ENCODE peak calls at places on chromosomes 5 and 9, in six cellular contexts. G is breast epithelium, B is thoracic aorta, N is A673, P is tibial artery, W is transverse colon. Y is an unnamed sample.
A peak's percentile ranks its signal among the peaks of the same experiment; 100 is the strongest.

GRCh38 chr9:137087409-137087925 is 682 bp downstream of the MAN1B1 start:
- DNase-seq in P (no peak), B (no peak), N (no peak), G (no peak), W (no peak), Y (no peak)

GRCh38 chr5:57805732-57806131 is 323.1 kb upstream of the ACTBL2 start:
- DNase-seq in P (no peak), N (no peak), W (no peak), B (no peak), G (no peak), Y (no peak)

GRCh38 chr9:125609744-125610143 is 97.3 kb downstream of the MAPKAP1 start:
- DNase-seq in P (no peak), W (no peak), B (no peak), N (no peak), G (no peak), Y (no peak)

GRCh38 chr9:109779711-109780452 is at the start of gene PALM2AKAP2:
- DNase-seq in N (peak; percentile 65), P (peak; percentile 68), G (no peak), B (no peak), W (peak; percentile 41), Y (no peak)

GRCh38 chr5:143716856-143717255 is 95.1 kb upstream of the HMHB1 start:
- DNase-seq in G (no peak), B (no peak), N (no peak), P (no peak), W (no peak), Y (no peak)

GRCh38 chr9:120505186-120505585 is 74.8 kb downstream of the CDK5RAP2 start:
- DNase-seq in W (no peak), N (no peak), B (no peak), G (no peak), P (no peak), Y (no peak)

GRCh38 chr5:169121631-169122420 is 179.1 kb downstream of the SLIT3 start:
- DNase-seq in B (no peak), G (no peak), P (no peak), W (no peak), N (no peak), Y (no peak)

GRCh38 chr5:36054646-36055045 is 12.0 kb downstream of the UGT3A2 start:
- DNase-seq in P (no peak), B (no peak), N (no peak), W (no peak), G (no peak), Y (no peak)

GRCh38 chr5:170269579-170269978 is 28.0 kb downstream of the LCP2 start:
- DNase-seq in P (peak; percentile 41), G (no peak), W (no peak), B (no peak), N (no peak), Y (no peak)

GRCh38 chr5:107522456-107522855 is 148.3 kb downstream of the EFNA5 start:
- DNase-seq in P (no peak), W (no peak), B (no peak), N (no peak), G (no peak), Y (no peak)

GRCh38 chr9:18604971-18605370 is 131.0 kb downstream of the ADAMTSL1 start:
- DNase-seq in B (no peak), G (no peak), P (no peak), N (no peak), W (no peak), Y (no peak)

GRCh38 chr5:150073677-150074076 is 12.7 kb downstream of the CSF1R start:
- DNase-seq in P (peak; percentile 2), B (no peak), N (no peak), W (no peak), G (no peak), Y (peak; percentile 23)

GRCh38 chr5:170752257-170753215 is 31.0 kb upstream of the GABRP start:
- DNase-seq in P (no peak), N (no peak), G (no peak), B (no peak), W (peak; percentile 15), Y (no peak)

GRCh38 chr9:130186839-130187522 is 14.8 kb downstream of the NCS1 start:
- DNase-seq in P (peak; percentile 75), N (no peak), B (no peak), W (peak; percentile 80), G (no peak), Y (no peak)

GRCh38 chr5:135355182-135355581 is 43.8 kb downstream of the MACROH2A1 start:
- DNase-seq in W (no peak), N (no peak), P (no peak), G (no peak), B (no peak), Y (no peak)

GRCh38 chr5:168592014-168592368 is 12.8 kb upstream of the PANK3 start:
- DNase-seq in G (peak; percentile 88), W (peak; percentile 39), B (no peak), P (no peak), N (no peak), Y (no peak)

GRCh38 chr5:30890377-30890776 is 303.1 kb upstream of the CDH6 start:
- DNase-seq in B (no peak), G (no peak), W (no peak), P (no peak), N (no peak), Y (no peak)

GRCh38 chr9:2359821-2360220 is 261.8 kb upstream of the VLDLR start:
- DNase-seq in P (no peak), G (no peak), B (no peak), N (no peak), W (no peak), Y (no peak)

GRCh38 chr9:138101444-138102234 is 224.1 kb downstream of the CACNA1B start:
- DNase-seq in P (no peak), B (no peak), N (no peak), W (no peak), G (no peak), Y (no peak)

GRCh38 chr5:78497573-78498533 is 137.4 kb downstream of the SCAMP1 start:
- DNase-seq in G (no peak), B (no peak), P (no peak), N (no peak), W (no peak), Y (peak; percentile 42)

GRCh38 chr5:168401880-168402279 is 84.4 kb upstream of the RARS1 start:
- DNase-seq in N (no peak), W (no peak), B (no peak), G (no peak), P (no peak), Y (no peak)

GRCh38 chr5:102223542-102224444 is 72.3 kb downstream of the SLCO4C1 start:
- DNase-seq in N (peak; percentile 63), P (no peak), W (no peak), G (no peak), B (no peak), Y (no peak)

GRCh38 chr5:129118826-129119225 is 24.3 kb downstream of the ISOC1 start:
- DNase-seq in N (no peak), G (no peak), P (no peak), W (no peak), B (no peak), Y (no peak)

GRCh38 chr9:130368631-130369103 is 76.1 kb upstream of the ASS1 start:
- DNase-seq in W (no peak), B (no peak), N (peak; percentile 29), G (no peak), P (no peak), Y (no peak)

GRCh38 chr5:115349001-115349817 is 52.8 kb upstream of the CCDC112 start:
- DNase-seq in W (peak; percentile 42), G (no peak), P (peak; percentile 37), B (no peak), N (peak; percentile 27), Y (no peak)

GRCh38 chr5:28666075-28666474 is 1627.7 kb upstream of the CDH9 start:
- DNase-seq in W (no peak), B (no peak), P (no peak), N (no peak), G (no peak), Y (no peak)
- H3K4me1 ChIP-seq in W (no peaks in the 10 kb centered on the region), B (no peaks in the 10 kb centered on the region), P (no peaks in the 10 kb centered on the region), N (no peaks in the 10 kb centered on the region), G (no peaks in the 10 kb centered on the region), Y (no peaks in the 10 kb centered on the region)

GRCh38 chr5:114223866-114224265 is 138.0 kb upstream of the KCNN2 start:
- DNase-seq in P (no peak), N (peak; percentile 28), G (no peak), W (no peak), B (no peak), Y (no peak)
- TF ChIP-seq CTCF in P (no peak), N (peak; percentile 52), G (no peak), W (no peak), B (no peak), Y (peak; percentile 41)

GRCh38 chr5:109714592-109714991 is 24.9 kb downstream of the MAN2A1 start:
- DNase-seq in G (no peak), B (no peak), N (no peak), P (no peak), W (no peak), Y (no peak)

GRCh38 chr5:109719978-109720377 is 30.3 kb downstream of the MAN2A1 start:
- DNase-seq in B (no peak), G (no peak), N (no peak), P (no peak), W (no peak), Y (no peak)

GRCh38 chr5:109721741-109722140 is 32.0 kb downstream of the MAN2A1 start:
- DNase-seq in W (no peak), N (no peak), P (no peak), B (no peak), G (no peak), Y (no peak)

GRCh38 chr5:109718632-109719031 is 28.9 kb downstream of the MAN2A1 start:
- DNase-seq in W (no peak), G (no peak), N (no peak), B (no peak), P (no peak), Y (no peak)

GRCh38 chr5:109718216-109718615 is 28.5 kb downstream of the MAN2A1 start:
- DNase-seq in B (no peak), P (no peak), G (no peak), W (no peak), N (no peak), Y (no peak)
- H3K36me3 ChIP-seq in B (peaks cover 4% of the 10 kb centered on the region), P (no peaks in the 10 kb centered on the region), G (no peaks in the 10 kb centered on the region), W (no peaks in the 10 kb centered on the region), N (peaks cover 65% of the 10 kb centered on the region), Y (no peaks in the 10 kb centered on the region)

GRCh38 chr5:76785493-76785892 is 33.3 kb upstream of the F2RL1 start:
- DNase-seq in N (no peak), B (no peak), G (no peak), W (peak; percentile 54), P (no peak), Y (no peak)
- H3K4me1 ChIP-seq in N (peaks cover under 1% of the 10 kb centered on the region), B (peaks cover 31% of the 10 kb centered on the region), G (no peaks in the 10 kb centered on the region), W (peaks cover 8% of the 10 kb centered on the region), P (no peaks in the 10 kb centered on the region), Y (no peaks in the 10 kb centered on the region)

DNA sequence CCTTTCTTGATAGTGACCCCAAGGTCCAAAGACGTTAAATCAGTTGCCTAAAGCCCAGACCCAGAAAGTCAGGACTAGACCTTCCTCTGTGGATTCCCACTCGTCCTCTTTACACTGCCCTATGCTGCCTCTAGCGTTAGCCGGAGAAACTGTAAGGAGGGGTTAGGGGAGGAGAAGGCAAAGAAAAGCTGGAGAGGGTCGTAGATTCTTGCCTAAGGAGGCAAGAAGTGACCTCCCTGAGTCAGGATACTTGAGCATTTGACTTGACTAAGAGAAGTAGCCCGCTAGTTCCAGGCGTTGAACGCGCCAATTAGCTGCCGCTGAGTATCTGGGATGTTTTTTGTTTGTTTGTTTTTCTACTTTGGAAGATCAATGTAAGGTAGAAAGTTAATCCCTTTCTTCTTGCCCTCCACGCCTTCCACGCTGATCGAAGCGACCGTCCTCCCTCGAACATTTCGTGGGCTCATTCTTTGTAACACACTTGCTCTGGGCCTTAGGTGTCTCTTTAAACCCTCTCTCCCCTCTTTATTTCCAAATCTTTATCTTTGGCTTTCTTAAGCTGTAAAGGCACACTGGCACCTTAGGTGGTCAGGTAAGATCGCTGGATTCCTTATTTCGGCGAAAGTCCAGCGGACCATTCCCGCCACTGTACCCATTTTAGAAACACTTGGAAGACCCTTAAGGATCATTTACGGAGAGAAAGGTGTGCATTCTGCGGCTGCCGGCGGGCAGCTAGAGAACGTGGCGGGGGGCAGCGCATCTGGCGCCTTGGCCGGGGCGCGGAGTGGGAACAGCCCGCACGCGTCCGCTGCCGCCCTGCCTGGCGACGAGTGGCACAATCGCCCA is 5.1 kb upstream of the RGMB start:
- DNase-seq in P (peak; percentile 48), W (peak; percentile 61), N (peak; percentile 74), B (no peak), G (no peak), Y (no peak)
- TF ChIP-seq CTCF in P (peak; percentile 83), W (peak; percentile 85), N (peak; percentile 90), B (peak; percentile 75), G (peak; percentile 68), Y (peak; percentile 81)